ENCODE peak calls at places on chromosomes 7 and 10, in eight cellular contexts. P is nucleus accumbens; I is HTR-8/SVneo; K is stimulated activated CD4-positive, alpha-beta T cell treated with anti-CD3 and anti-CD28 coated beads, Interleukin-2, amount 100 ng/mL, for 24 hours; B is coronary artery; Z is adipocyte; J is neural crest cell; O is NCI-H460. N is an unnamed sample.

GRCh38 chr7:66296001-66296521 is 90.9 kb downstream of the TPST1 start:
- DNase-seq in P (no peak), I (no peak), K (no peak), B (no peak), Z (peak), J (no peak), O (no peak), N (no peak)

GRCh38 chr10:52740913-52741675 is 31.5 kb downstream of the MBL2 start:
- DNase-seq in P (peak), I (peak), K (peak), B (no peak), Z (peak), J (peak), O (peak), N (no peak)

GRCh38 chr7:123979876-123980275 is 53.0 kb downstream of the TMEM229A start:
- DNase-seq in P (no peak), I (no peak), K (no peak), B (no peak), Z (no peak), J (no peak), O (no peak), N (no peak)

GRCh38 chr10:6164271-6165095 is 38.2 kb upstream of the PFKFB3 start:
- DNase-seq in P (no peak), I (no peak), K (peak), B (no peak), Z (no peak), J (no peak), O (no peak), N (no peak)

GRCh38 chr10:133058267-133059092 is 29.2 kb upstream of the ADGRA1 start:
- DNase-seq in P (no peak), I (no peak), K (no peak), B (no peak), Z (no peak), J (no peak), O (no peak), N (no peak)

GRCh38 chr7:149302222-149302621 is 40.2 kb downstream of the ZNF783 start:
- DNase-seq in P (no peak), I (no peak), K (no peak), B (no peak), Z (no peak), J (no peak), O (no peak), N (no peak)

GRCh38 chr7:31493714-31494181 is 20.1 kb upstream of the ITPRID1 start:
- DNase-seq in P (no peak), I (no peak), K (no peak), B (no peak), Z (no peak), J (no peak), O (no peak), N (no peak)

GRCh38 chr10:52216852-52217251 is 97.2 kb upstream of the DKK1 start:
- DNase-seq in P (no peak), I (peak), K (no peak), B (no peak), Z (peak), J (no peak), O (no peak), N (peak)